ENCODE peak calls at places on chromosome 1, in five cellular contexts. One of them, this sample, is unnamed.
A peak's percentile ranks its signal among the peaks of the same experiment; 100 is the strongest.

GRCh38 chr1:201378804-201379203 is 1.3 kb upstream of the TNNT2 start:
- DNase-seq in RCC 7860: no peak
- DNase-seq in left cardiac atrium: no peak
- DNase-seq in stimulated activated CD8-positive, alpha-beta memory T cell treated with anti-CD3 and anti-CD28 coated beads, Interleukin-7, amount 100 ng/mL, for 1 hour: no peak
- DNase-seq in stimulated activated CD4-positive, alpha-beta T cell treated with anti-CD3 and anti-CD28 coated beads, Interleukin-4, amount 100 ng/mL, for 48 hours: no peak
- DNase-seq in this sample: no peak

GRCh38 chr1:170692866-170693575 is 29.1 kb downstream of the PRRX1 start:
- DNase-seq in RCC 7860: no peak
- DNase-seq in stimulated activated CD4-positive, alpha-beta T cell treated with anti-CD3 and anti-CD28 coated beads, Interleukin-4, amount 100 ng/mL, for 48 hours: no peak
- DNase-seq in stimulated activated CD8-positive, alpha-beta memory T cell treated with anti-CD3 and anti-CD28 coated beads, Interleukin-7, amount 100 ng/mL, for 1 hour: no peak
- DNase-seq in left cardiac atrium: no peak
- DNase-seq in this sample: no peak

GRCh38 chr1:213858581-213858980 is 129.2 kb upstream of the PROX1 start:
- DNase-seq in left cardiac atrium: no peak
- DNase-seq in stimulated activated CD8-positive, alpha-beta memory T cell treated with anti-CD3 and anti-CD28 coated beads, Interleukin-7, amount 100 ng/mL, for 1 hour: no peak
- DNase-seq in RCC 7860: no peak
- DNase-seq in stimulated activated CD4-positive, alpha-beta T cell treated with anti-CD3 and anti-CD28 coated beads, Interleukin-4, amount 100 ng/mL, for 48 hours: no peak
- DNase-seq in this sample: no peak

GRCh38 chr1:151893176-151893924 is 16.0 kb downstream of the THEM4 start:
- DNase-seq in RCC 7860: no peak
- DNase-seq in stimulated activated CD8-positive, alpha-beta memory T cell treated with anti-CD3 and anti-CD28 coated beads, Interleukin-7, amount 100 ng/mL, for 1 hour: no peak
- DNase-seq in left cardiac atrium: no peak
- DNase-seq in stimulated activated CD4-positive, alpha-beta T cell treated with anti-CD3 and anti-CD28 coated beads, Interleukin-4, amount 100 ng/mL, for 48 hours: no peak
- DNase-seq in this sample: no peak

GRCh38 chr1:40508375-40509341 is at the start of gene EXO5:
- DNase-seq in stimulated activated CD8-positive, alpha-beta memory T cell treated with anti-CD3 and anti-CD28 coated beads, Interleukin-7, amount 100 ng/mL, for 1 hour: peak; percentile 68
- DNase-seq in RCC 7860: peak; percentile 47
- DNase-seq in left cardiac atrium: peak; percentile 85
- DNase-seq in stimulated activated CD4-positive, alpha-beta T cell treated with anti-CD3 and anti-CD28 coated beads, Interleukin-4, amount 100 ng/mL, for 48 hours: peak; percentile 84
- DNase-seq in this sample: peak; percentile 91

GRCh38 chr1:99808391-99809115 is 41.6 kb upstream of the AGL start:
- DNase-seq in RCC 7860: peak; percentile 80
- DNase-seq in stimulated activated CD8-positive, alpha-beta memory T cell treated with anti-CD3 and anti-CD28 coated beads, Interleukin-7, amount 100 ng/mL, for 1 hour: no peak
- DNase-seq in left cardiac atrium: no peak
- DNase-seq in stimulated activated CD4-positive, alpha-beta T cell treated with anti-CD3 and anti-CD28 coated beads, Interleukin-4, amount 100 ng/mL, for 48 hours: peak; percentile 16
- DNase-seq in this sample: no peak

GRCh38 chr1:43569175-43569574 is 38.5 kb downstream of the PTPRF start:
- DNase-seq in RCC 7860: no peak
- DNase-seq in left cardiac atrium: no peak
- DNase-seq in stimulated activated CD4-positive, alpha-beta T cell treated with anti-CD3 and anti-CD28 coated beads, Interleukin-4, amount 100 ng/mL, for 48 hours: no peak
- DNase-seq in stimulated activated CD8-positive, alpha-beta memory T cell treated with anti-CD3 and anti-CD28 coated beads, Interleukin-7, amount 100 ng/mL, for 1 hour: no peak
- DNase-seq in this sample: no peak

GRCh38 chr1:33039840-33040239 is 3.2 kb upstream of the AK2 start:
- DNase-seq in RCC 7860: no peak
- DNase-seq in stimulated activated CD8-positive, alpha-beta memory T cell treated with anti-CD3 and anti-CD28 coated beads, Interleukin-7, amount 100 ng/mL, for 1 hour: no peak
- DNase-seq in left cardiac atrium: no peak
- DNase-seq in stimulated activated CD4-positive, alpha-beta T cell treated with anti-CD3 and anti-CD28 coated beads, Interleukin-4, amount 100 ng/mL, for 48 hours: no peak
- DNase-seq in this sample: peak; percentile 55

GRCh38 chr1:199495432-199495831 is 532.1 kb upstream of the NR5A2 start:
- DNase-seq in left cardiac atrium: no peak
- DNase-seq in stimulated activated CD8-positive, alpha-beta memory T cell treated with anti-CD3 and anti-CD28 coated beads, Interleukin-7, amount 100 ng/mL, for 1 hour: no peak
- DNase-seq in stimulated activated CD4-positive, alpha-beta T cell treated with anti-CD3 and anti-CD28 coated beads, Interleukin-4, amount 100 ng/mL, for 48 hours: no peak
- DNase-seq in RCC 7860: no peak
- DNase-seq in this sample: no peak

GRCh38 chr1:39043513-39043912 is 17.4 kb downstream of the NDUFS5 start:
- DNase-seq in left cardiac atrium: no peak
- DNase-seq in RCC 7860: no peak
- DNase-seq in stimulated activated CD8-positive, alpha-beta memory T cell treated with anti-CD3 and anti-CD28 coated beads, Interleukin-7, amount 100 ng/mL, for 1 hour: no peak
- DNase-seq in stimulated activated CD4-positive, alpha-beta T cell treated with anti-CD3 and anti-CD28 coated beads, Interleukin-4, amount 100 ng/mL, for 48 hours: no peak
- DNase-seq in this sample: no peak

GRCh38 chr1:231160851-231161710 is 777 bp upstream of the TRIM67 start:
- DNase-seq in left cardiac atrium: no peak
- DNase-seq in stimulated activated CD8-positive, alpha-beta memory T cell treated with anti-CD3 and anti-CD28 coated beads, Interleukin-7, amount 100 ng/mL, for 1 hour: no peak
- DNase-seq in RCC 7860: no peak
- DNase-seq in stimulated activated CD4-positive, alpha-beta T cell treated with anti-CD3 and anti-CD28 coated beads, Interleukin-4, amount 100 ng/mL, for 48 hours: no peak
- DNase-seq in this sample: no peak

GRCh38 chr1:51648180-51649109 is 31.6 kb downstream of the OSBPL9 start:
- DNase-seq in left cardiac atrium: no peak
- DNase-seq in RCC 7860: peak; percentile 63
- DNase-seq in stimulated activated CD8-positive, alpha-beta memory T cell treated with anti-CD3 and anti-CD28 coated beads, Interleukin-7, amount 100 ng/mL, for 1 hour: no peak
- DNase-seq in stimulated activated CD4-positive, alpha-beta T cell treated with anti-CD3 and anti-CD28 coated beads, Interleukin-4, amount 100 ng/mL, for 48 hours: no peak
- DNase-seq in this sample: no peak